ENCODE peak calls at places on chromosomes 6 and 20, in eight cellular contexts. E is HCT116; N is heart right ventricle; L is renal cortical epithelial cell; K is substantia nigra; Y is ELF-1; I is CD8-positive, alpha-beta memory T cell; Z is HEK293T. W is an unnamed sample.
A peak's percentile ranks its signal among the peaks of the same experiment; 100 is the strongest.

GRCh38 chr20:62501801-62502495 is 26.2 kb upstream of the GATA5 start:
- DNase-seq in E (no peak), Y (no peak), N (no peak), K (no peak), I (peak; percentile 15), L (peak; percentile 98), Z (no peak), W (no peak)

GRCh38 chr20:20085071-20085470 is 32.7 kb downstream of the CFAP61 start:
- DNase-seq in N (peak; percentile 67), L (no peak), Z (no peak), Y (no peak), E (no peak), K (peak; percentile 15), I (no peak), W (peak; percentile 29)

GRCh38 chr6:43938178-43939101 is 168.4 kb downstream of the VEGFA start:
- DNase-seq in L (no peak), Y (no peak), I (no peak), E (no peak), N (no peak), K (no peak), Z (no peak), W (no peak)

GRCh38 chr20:13941031-13941430 is 49.4 kb downstream of the SEL1L2 start:
- DNase-seq in N (no peak), Z (no peak), E (no peak), Y (no peak), I (no peak), L (no peak), K (no peak), W (no peak)

GRCh38 chr6:165556116-165556843 is 106.8 kb downstream of the PDE10A start:
- DNase-seq in N (no peak), E (no peak), Y (no peak), Z (no peak), K (no peak), L (peak; percentile 76), I (no peak), W (no peak)

GRCh38 chr6:155801046-155801445 is 345.4 kb upstream of the NOX3 start:
- DNase-seq in K (no peak), L (no peak), N (no peak), E (no peak), I (no peak), Y (no peak), Z (no peak), W (no peak)

GRCh38 chr20:48582361-48582991 is 245.3 kb downstream of the PREX1 start:
- DNase-seq in N (no peak), K (no peak), Z (no peak), Y (no peak), E (no peak), L (no peak), I (no peak), W (no peak)

GRCh38 chr6:35084511-35085203 is 56.5 kb downstream of the TCP11 start:
- DNase-seq in K (no peak), Y (no peak), I (no peak), N (no peak), E (no peak), L (no peak), Z (no peak), W (no peak)

GRCh38 chr6:12608016-12608860 is 108.3 kb upstream of the PHACTR1 start:
- DNase-seq in Y (no peak), E (no peak), K (no peak), I (no peak), L (no peak), Z (no peak), N (no peak), W (no peak)

GRCh38 chr20:59576216-59576953 is 28.0 kb upstream of the PHACTR3 start:
- DNase-seq in Z (no peak), E (no peak), K (no peak), I (no peak), Y (no peak), N (no peak), L (no peak), W (no peak)

GRCh38 chr20:51183443-51183842 is 160.5 kb upstream of the KCNG1 start:
- DNase-seq in Z (no peak), I (no peak), L (no peak), N (no peak), E (no peak), Y (no peak), K (no peak), W (no peak)

GRCh38 chr6:106907754-106908153 is 66.8 kb downstream of the CD24 start:
- DNase-seq in K (no peak), L (peak; percentile 33), Y (no peak), Z (no peak), I (no peak), N (no peak), E (no peak), W (no peak)

GRCh38 chr6:2793491-2794151 is 28.4 kb downstream of the WRNIP1 start:
- DNase-seq in E (no peak), Z (no peak), I (no peak), N (no peak), L (no peak), K (no peak), Y (no peak), W (no peak)

GRCh38 chr6:100203391-100203790 is 209.4 kb upstream of the MCHR2 start:
- DNase-seq in E (peak; percentile 53), I (no peak), Z (no peak), Y (no peak), K (no peak), L (peak; percentile 97), N (no peak), W (no peak)

GRCh38 chr6:169970306-169970988 is 219.0 kb downstream of the ERMARD start:
- DNase-seq in N (peak; percentile 13), L (no peak), E (no peak), Z (no peak), K (no peak), I (no peak), Y (peak; percentile 88), W (no peak)

GRCh38 chr20:35618372-35619131 is 2.9 kb downstream of the SPAG4 start:
- DNase-seq in L (peak; percentile 18), N (peak; percentile 33), Y (peak; percentile 33), Z (no peak), I (no peak), E (no peak), K (no peak), W (peak; percentile 31)

GRCh38 chr20:50378170-50379000 is 131.8 kb upstream of the PTPN1 start:
- DNase-seq in K (no peak), E (no peak), Z (no peak), L (no peak), Y (no peak), I (no peak), N (no peak), W (no peak)

GRCh38 chr20:35005463-35005961 is 49.8 kb downstream of the MYH7B start:
- DNase-seq in L (no peak), I (no peak), E (no peak), Z (no peak), N (no peak), Y (no peak), K (no peak), W (peak; percentile 2)

GRCh38 chr6:161546632-161547031 is 272.8 kb upstream of the AGPAT4 start:
- DNase-seq in Z (no peak), E (no peak), N (no peak), Y (no peak), K (no peak), I (no peak), L (no peak), W (no peak)

GRCh38 chr6:56055066-56055465 is 179.7 kb upstream of the BMP5 start:
- DNase-seq in L (no peak), Z (no peak), E (no peak), K (no peak), Y (no peak), N (no peak), I (no peak), W (no peak)

GRCh38 chr6:81697564-81697963 is 54.9 kb downstream of the TENT5A start:
- DNase-seq in Z (no peak), N (no peak), Y (no peak), I (no peak), K (no peak), E (no peak), L (peak; percentile 46), W (no peak)

GRCh38 chr6:3419624-3420272 is 37.1 kb downstream of the SLC22A23 start:
- DNase-seq in Z (no peak), Y (no peak), N (no peak), K (no peak), L (no peak), E (no peak), I (no peak), W (no peak)

GRCh38 chr20:46740214-46740609 is 30.8 kb downstream of the SLC2A10 start:
- DNase-seq in Z (no peak), L (no peak), K (no peak), N (no peak), I (no peak), Y (no peak), E (no peak), W (no peak)

GRCh38 chr6:148231572-148231971 is 111.1 kb upstream of the SASH1 start:
- DNase-seq in Z (no peak), I (no peak), E (no peak), L (peak; percentile 80), Y (no peak), N (no peak), K (no peak), W (no peak)

GRCh38 chr6:52286798-52287432 is 2.4 kb upstream of the MCM3 start:
- DNase-seq in N (peak; percentile 56), K (peak; percentile 77), I (peak; percentile 22), Z (peak; percentile 53), L (peak; percentile 71), Y (peak; percentile 46), E (peak; percentile 63), W (peak; percentile 88)

GRCh38 chr6:28152531-28152930 is 10.8 kb downstream of the ZKSCAN8 start:
- DNase-seq in E (no peak), Z (no peak), I (no peak), K (no peak), L (no peak), Y (no peak), N (no peak), W (no peak)

GRCh38 chr20:19433371-19434316 is 221.2 kb downstream of the SLC24A3 start:
- DNase-seq in K (no peak), E (no peak), Z (no peak), Y (no peak), L (no peak), I (no peak), N (no peak), W (no peak)

GRCh38 chr6:158707120-158707519 is 57.3 kb downstream of the SYTL3 start:
- DNase-seq in K (no peak), E (peak; percentile 89), I (no peak), Y (peak; percentile 81), Z (no peak), N (peak; percentile 41), L (peak; percentile 65), W (peak; percentile 26)

GRCh38 chr6:121678245-121678644 is 242.8 kb downstream of the GJA1 start:
- DNase-seq in N (no peak), Y (no peak), Z (no peak), K (no peak), L (peak; percentile 28), I (no peak), E (no peak), W (no peak)

GRCh38 chr6:157763129-157763893 is 59.7 kb upstream of the SNX9 start:
- DNase-seq in I (no peak), L (peak; percentile 96), Z (no peak), K (no peak), E (peak; percentile 93), N (peak; percentile 29), Y (peak; percentile 92), W (no peak)

GRCh38 chr6:131694832-131695426 is 6.3 kb downstream of the OR2A4 start:
- DNase-seq in L (peak; percentile 56), Z (peak; percentile 82), N (no peak), I (no peak), K (peak; percentile 47), E (peak; percentile 47), Y (peak; percentile 73), W (peak; percentile 49)

GRCh38 chr6:110731196-110731595 is 84.1 kb downstream of the CDK19 start:
- DNase-seq in K (no peak), E (no peak), Y (no peak), Z (no peak), N (no peak), L (no peak), I (no peak), W (no peak)

GRCh38 chr6:33699739-33700138 is 11.8 kb downstream of the UQCC2 start:
- DNase-seq in L (no peak), N (no peak), E (no peak), K (no peak), Y (no peak), I (no peak), Z (no peak), W (no peak)

GRCh38 chr6:26375270-26375669 is 7.6 kb upstream of the BTN2A2 start:
- DNase-seq in I (no peak), E (no peak), K (no peak), Y (no peak), L (no peak), N (no peak), Z (no peak), W (no peak)

W was measured in BE2C.